ENCODE peak calls at places on chromosome 4, in four cellular contexts. L is LNCaP clone FGC; P is CD4-positive, CD25-positive, alpha-beta regulatory T cell; U is H7. Z is an unnamed sample.

GRCh38 chr4:161252520-161253141 is 911.2 kb downstream of the FSTL5 start:
- DNase-seq in L (no peak), U (peak), P (no peak), Z (no peak)

GRCh38 chr4:119735136-119735770 is 106.6 kb upstream of the PDE5A start:
- DNase-seq in P (no peak), U (no peak), L (no peak), Z (peak)

GRCh38 chr4:175986-176385 is 51.7 kb downstream of the ZNF718 start:
- DNase-seq in P (no peak), L (no peak), U (no peak), Z (no peak)

GRCh38 chr4:149781150-149781549 is 34.5 kb downstream of the IQCM start:
- DNase-seq in P (no peak), L (no peak), U (no peak), Z (peak)

GRCh38 chr4:36392916-36393315 is 111.5 kb downstream of the DTHD1 start:
- DNase-seq in U (no peak), P (no peak), L (no peak), Z (no peak)

GRCh38 chr4:114038762-114039392 is 59.4 kb upstream of the ARSJ start:
- DNase-seq in L (no peak), U (no peak), P (no peak), Z (no peak)

GRCh38 chr4:169791527-169792156 is 33.9 kb upstream of the HPF1 start:
- DNase-seq in L (peak), P (no peak), U (peak), Z (no peak)

GRCh38 chr4:8370106-8370787 is 70.3 kb downstream of the ACOX3 start:
- DNase-seq in P (no peak), L (no peak), U (no peak), Z (no peak)

GRCh38 chr4:8155660-8156421 is 2.8 kb downstream of the ABLIM2 start:
- DNase-seq in L (no peak), U (peak), P (no peak), Z (no peak)

GRCh38 chr4:177229331-177229730 is 80.3 kb upstream of the NEIL3 start:
- DNase-seq in U (peak), P (no peak), L (no peak), Z (no peak)

GRCh38 chr4:153159728-153160221 is 44.5 kb upstream of the TRIM2 start:
- DNase-seq in L (no peak), P (no peak), U (no peak), Z (no peak)

GRCh38 chr4:2923141-2923551 is 40.1 kb downstream of the NOP14 start:
- DNase-seq in U (peak), P (no peak), L (no peak), Z (no peak)

GRCh38 chr4:144178414-144178813 is 37.9 kb upstream of the GYPA start:
- DNase-seq in L (no peak), P (no peak), U (no peak), Z (no peak)

GRCh38 chr4:172707622-172708021 is 461.0 kb upstream of the GALNT7 start:
- DNase-seq in L (no peak), P (no peak), U (no peak), Z (no peak)

GRCh38 chr4:101208171-101208570 is 139.2 kb downstream of the PPP3CA start:
- DNase-seq in P (no peak), L (no peak), U (no peak), Z (no peak)

GRCh38 chr4:98959411-98959810 is 30.5 kb upstream of the EIF4E start:
- DNase-seq in L (no peak), U (no peak), P (no peak), Z (no peak)

GRCh38 chr4:147546341-147546740 is 65.4 kb downstream of the EDNRA start:
- DNase-seq in P (no peak), L (no peak), U (no peak), Z (peak)

GRCh38 chr4:147547314-147548056 is 66.6 kb downstream of the EDNRA start:
- DNase-seq in L (no peak), U (no peak), P (no peak), Z (no peak)

GRCh38 chr4:147548251-147548650 is 67.4 kb downstream of the EDNRA start:
- DNase-seq in P (no peak), U (no peak), L (no peak), Z (no peak)

DNA sequence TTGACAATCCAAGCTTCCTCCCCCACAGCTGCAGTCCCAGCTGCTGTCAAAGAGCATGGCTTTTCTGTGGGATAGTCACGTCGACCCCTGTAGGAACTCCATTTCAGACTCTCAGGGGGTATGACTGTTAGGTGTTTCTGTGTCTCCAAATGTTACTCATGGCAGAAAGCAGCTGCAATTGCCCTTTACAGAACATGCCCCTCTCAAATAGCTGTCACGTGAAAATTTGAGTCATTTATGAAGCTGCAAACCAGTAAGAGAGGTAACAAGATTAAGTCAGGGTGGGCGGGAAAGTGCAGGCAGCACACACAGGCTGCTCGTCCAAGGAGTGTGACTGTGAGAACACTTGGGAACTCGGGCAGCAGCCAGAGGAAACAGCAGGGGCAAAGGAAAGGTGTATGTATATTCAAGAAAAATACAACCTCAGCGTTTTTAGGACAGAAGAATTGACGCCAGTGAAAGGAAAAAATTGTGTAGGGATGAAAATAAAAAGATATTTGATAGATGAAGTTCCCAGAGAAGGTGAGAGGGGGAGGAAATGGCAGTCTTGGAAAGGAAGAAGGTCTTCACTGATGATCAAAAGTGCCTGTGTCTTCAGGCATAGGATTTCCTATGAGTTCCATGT is 66.5 kb upstream of the TMEM184C start:
- DNase-seq in L (no peak), P (no peak), U (no peak), Z (no peak)
- H3K4me3 ChIP-seq in L (no peak), P (peak), U (no peak), Z (peak)

DNA sequence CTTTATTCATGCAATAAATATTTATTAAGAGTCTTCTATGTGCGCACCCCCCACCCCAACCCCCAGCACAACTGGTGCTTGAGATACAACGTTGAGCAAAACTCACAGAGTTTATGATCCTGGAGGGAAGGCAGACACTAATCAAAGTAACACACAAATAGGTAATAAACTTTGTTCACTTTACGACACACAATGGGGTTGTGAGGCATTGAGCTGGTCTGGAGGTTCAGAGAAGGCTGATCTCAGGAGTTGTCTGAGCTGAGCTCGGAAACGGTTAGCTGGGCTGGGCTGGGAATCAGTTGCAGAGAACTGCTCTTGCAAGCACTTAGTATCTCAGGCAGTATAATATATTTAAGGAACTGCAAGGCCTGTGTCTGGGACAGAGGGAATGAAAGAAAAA is 238.5 kb downstream of the SCFD2 start:
- DNase-seq in U (no peak), P (no peak), L (no peak), Z (no peak)
- H3K4me3 ChIP-seq in U (no peak), P (no peak), L (no peak), Z (no peak)

GRCh38 chr4:159607824-159608223 is 504.9 kb downstream of the RAPGEF2 start:
- DNase-seq in U (peak), L (no peak), P (no peak), Z (no peak)

GRCh38 chr4:159606835-159607234 is 504.0 kb downstream of the RAPGEF2 start:
- DNase-seq in P (no peak), U (no peak), L (no peak), Z (no peak)

DNA sequence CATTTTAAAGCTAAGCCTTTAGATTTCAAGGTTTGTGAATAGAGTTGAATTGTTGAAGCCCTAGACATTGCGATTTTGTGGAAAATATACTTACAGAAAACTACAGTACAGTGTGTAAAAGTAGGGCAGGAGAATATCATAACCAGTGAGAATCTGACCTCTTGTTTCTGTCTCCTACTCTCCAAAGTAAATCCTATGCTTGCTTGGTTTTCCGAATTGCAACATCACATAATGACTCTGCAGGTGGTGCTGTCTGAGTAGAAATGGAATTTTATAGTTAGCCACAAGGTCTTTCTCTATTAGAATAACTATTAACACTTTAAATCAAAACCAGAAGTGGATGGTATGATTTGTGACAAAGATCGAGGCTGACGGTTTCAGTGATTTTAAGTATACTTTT is 505.6 kb downstream of the RAPGEF2 start:
- DNase-seq in U (no peak), L (no peak), P (no peak), Z (no peak)
- H3K4me3 ChIP-seq in U (no peak), L (no peak), P (no peak), Z (no peak)

GRCh38 chr4:92265798-92266197 is 38.0 kb upstream of the GRID2 start:
- DNase-seq in P (no peak), U (no peak), L (no peak), Z (no peak)

GRCh38 chr4:92265066-92265465 is 38.7 kb upstream of the GRID2 start:
- DNase-seq in P (no peak), U (no peak), L (no peak), Z (no peak)

GRCh38 chr4:92268642-92269041 is 35.1 kb upstream of the GRID2 start:
- DNase-seq in P (no peak), U (no peak), L (no peak), Z (no peak)

GRCh38 chr4:92264163-92264562 is 39.6 kb upstream of the GRID2 start:
- DNase-seq in L (no peak), P (no peak), U (no peak), Z (no peak)

GRCh38 chr4:92266521-92266920 is 37.2 kb upstream of the GRID2 start:
- DNase-seq in P (no peak), U (no peak), L (no peak), Z (no peak)
- H3K4me3 ChIP-seq in P (no peak), U (no peak), L (no peak), Z (no peak)

DNA sequence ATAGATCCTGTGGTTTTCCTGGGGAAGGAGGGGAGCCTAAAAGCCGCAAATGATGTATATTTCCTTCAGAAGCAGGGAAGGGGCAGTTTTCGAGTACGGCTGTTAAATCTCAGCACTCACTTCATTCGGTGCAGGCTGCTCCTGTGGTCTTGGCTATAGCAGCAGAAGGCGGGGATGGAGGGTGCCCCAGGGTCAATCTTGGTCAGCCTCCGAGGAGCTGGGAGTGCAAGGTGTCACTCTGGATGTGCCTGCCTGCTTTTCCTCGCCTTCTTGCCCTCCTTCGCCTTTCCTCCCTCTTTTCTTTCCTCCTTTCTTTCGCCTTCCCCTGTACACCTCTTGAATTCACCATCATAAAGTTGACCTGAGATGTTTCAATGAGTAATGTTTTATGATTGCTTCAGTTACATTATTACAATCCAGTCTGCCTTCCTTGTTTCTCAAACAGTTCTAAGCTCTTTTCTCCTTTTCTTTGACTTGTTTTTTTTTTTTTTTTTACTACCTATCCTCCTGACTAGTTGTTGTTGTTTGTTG is 101.6 kb downstream of the RELL1 start:
- DNase-seq in L (no peak), U (no peak), P (no peak), Z (no peak)
- H3K4me3 ChIP-seq in L (no peak), U (no peak), P (no peak), Z (no peak)

DNA sequence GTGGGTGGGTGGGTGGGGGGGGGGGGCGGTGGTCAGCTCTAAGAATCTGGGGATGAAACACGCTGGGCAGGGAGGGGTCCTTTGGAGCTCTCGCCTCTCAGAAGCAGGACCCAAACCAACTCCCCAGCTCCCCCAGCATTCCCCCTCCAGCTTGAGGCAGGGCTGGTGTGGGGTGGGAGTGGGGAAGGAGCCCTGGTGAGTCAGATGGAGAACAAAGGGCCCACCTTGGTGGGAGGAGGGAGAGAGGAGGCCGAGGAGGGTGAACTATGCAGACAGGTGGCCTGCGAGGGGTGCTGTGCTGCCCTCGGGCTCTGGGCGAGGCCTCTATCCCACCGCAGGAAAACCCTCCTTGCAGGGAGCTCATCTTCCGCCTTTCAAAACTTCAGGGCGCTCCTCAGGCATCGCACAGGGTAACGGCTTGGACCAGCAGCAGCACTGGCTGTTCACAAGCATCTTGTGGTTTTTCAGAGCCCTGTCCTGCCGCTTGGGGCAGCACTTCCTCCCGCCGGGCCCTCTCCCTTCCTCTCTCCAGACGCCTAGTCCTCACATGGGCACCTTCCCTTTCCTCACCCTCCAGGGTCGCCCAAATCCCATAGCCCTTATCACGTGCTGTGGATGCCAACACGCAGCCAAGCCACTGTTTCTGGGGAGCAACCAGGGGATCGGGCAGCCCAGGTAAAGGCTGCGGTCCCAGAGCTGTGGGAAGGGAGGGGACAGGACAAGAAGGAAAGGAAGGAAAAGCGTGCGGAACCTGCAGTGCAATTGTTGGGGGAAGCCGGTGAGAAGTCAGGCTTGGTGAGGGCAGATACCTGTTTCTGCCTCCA is 34.0 kb upstream of the GRPEL1 start:
- DNase-seq in P (peak), L (no peak), U (peak), Z (peak)
- H3K4me3 ChIP-seq in P (peak), L (peak), U (peak), Z (peak)

GRCh38 chr4:183253451-183253850 is 66.6 kb downstream of the CLDN22 start:
- DNase-seq in L (no peak), P (no peak), U (no peak), Z (no peak)
- H3K4me3 ChIP-seq in L (no peak), P (no peak), U (no peak), Z (no peak)

GRCh38 chr4:93830090-93830818 is 1.7 kb downstream of the ATOH1 start:
- DNase-seq in U (no peak), L (no peak), P (no peak), Z (no peak)

GRCh38 chr4:93828332-93828829 is at the start of gene ATOH1:
- DNase-seq in L (no peak), U (peak), P (no peak), Z (no peak)

GRCh38 chr4:93829531-93830089 is 1.1 kb downstream of the ATOH1 start:
- DNase-seq in L (no peak), U (peak), P (no peak), Z (no peak)

GRCh38 chr4:93827272-93827947 is 1.1 kb upstream of the ATOH1 start:
- DNase-seq in U (peak), L (no peak), P (no peak), Z (no peak)

DNA sequence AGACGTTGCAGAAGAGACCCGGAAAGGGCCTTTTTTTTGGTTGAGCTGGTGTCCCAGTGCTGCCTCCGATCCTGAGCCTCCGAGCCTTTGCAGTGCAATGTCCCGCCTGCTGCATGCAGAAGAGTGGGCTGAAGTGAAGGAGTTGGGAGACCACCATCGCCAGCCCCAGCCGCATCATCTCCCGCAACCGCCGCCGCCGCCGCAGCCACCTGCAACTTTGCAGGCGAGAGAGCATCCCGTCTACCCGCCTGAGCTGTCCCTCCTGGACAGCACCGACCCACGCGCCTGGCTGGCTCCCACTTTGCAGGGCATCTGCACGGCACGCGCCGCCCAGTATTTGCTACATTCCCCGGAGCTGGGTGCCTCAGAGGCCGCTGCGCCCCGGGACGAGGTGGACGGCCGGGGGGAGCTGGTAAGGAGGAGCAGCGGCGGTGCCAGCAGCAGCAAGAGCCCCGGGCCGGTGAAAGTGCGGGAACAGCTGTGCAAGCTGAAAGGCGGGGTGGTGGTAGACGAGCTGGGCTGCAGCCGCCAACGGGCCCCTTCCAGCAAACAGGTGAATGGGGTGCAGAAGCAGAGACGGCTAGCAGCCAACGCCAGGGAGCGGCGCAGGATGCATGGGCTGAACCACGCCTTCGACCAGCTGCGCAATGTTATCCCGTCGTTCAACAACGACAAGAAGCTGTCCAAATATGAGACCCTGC is 427 bp downstream of the ATOH1 start:
- DNase-seq in L (no peak), U (peak), P (no peak), Z (no peak)
- H3K4me3 ChIP-seq in L (peak), U (peak), P (no peak), Z (peak)

GRCh38 chr4:10582966-10583365 is 101.6 kb downstream of the CLNK start:
- DNase-seq in U (no peak), P (no peak), L (no peak), Z (no peak)

GRCh38 chr4:10581022-10581421 is 103.5 kb downstream of the CLNK start:
- DNase-seq in P (no peak), U (no peak), L (no peak), Z (no peak)

GRCh38 chr4:10582059-10582686 is 102.4 kb downstream of the CLNK start:
- DNase-seq in U (peak), P (peak), L (peak), Z (peak)

GRCh38 chr4:10587296-10587695 is 97.3 kb downstream of the CLNK start:
- DNase-seq in L (no peak), P (no peak), U (no peak), Z (no peak)

DNA sequence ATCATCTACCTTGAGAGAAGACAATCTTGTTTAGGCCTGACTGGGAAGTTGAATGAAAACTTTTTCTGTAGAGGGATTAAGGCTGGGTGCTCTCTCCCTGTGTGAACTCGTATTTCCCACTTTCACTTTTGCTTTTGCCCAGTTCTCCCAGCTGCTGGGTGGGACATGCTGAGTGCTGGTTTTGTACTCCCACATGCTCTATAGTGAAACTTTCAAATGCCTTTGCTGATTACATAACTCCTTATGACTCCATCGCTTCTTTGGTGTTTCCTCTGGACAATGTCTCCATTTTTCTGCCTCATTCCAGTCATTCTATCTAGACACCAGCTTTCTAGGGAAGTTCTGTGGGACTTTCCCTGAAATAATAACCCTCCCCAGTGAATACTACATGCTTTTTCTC is 100.5 kb downstream of the CLNK start:
- DNase-seq in U (no peak), L (no peak), P (no peak), Z (peak)
- H3K4me3 ChIP-seq in U (no peak), L (no peak), P (peak), Z (peak)